ENCODE peak calls at places on chromosome 11, in eight cellular contexts. E is HAP-1, X is PC-3, A is heart right ventricle, C is small intestine, O is lung, G is mesendoderm, P is spleen. N is an unnamed sample.
A peak's percentile ranks its signal among the peaks of the same experiment; 100 is the strongest.

GRCh38 chr11:130606781-130607511 is 158.5 kb downstream of the ADAMTS15 start:
- DNase-seq in E (no peak), X (peak; percentile 49), A (peak; percentile 53), C (no peak), O (no peak), G (no peak), P (no peak), N (peak; percentile 71)

GRCh38 chr11:115407496-115407895 is 96.7 kb downstream of the CADM1 start:
- DNase-seq in E (no peak), X (no peak), A (no peak), C (no peak), O (no peak), G (no peak), P (no peak), N (no peak)

GRCh38 chr11:70530629-70531185 is 132.4 kb downstream of the CTTN start:
- DNase-seq in E (no peak), X (no peak), A (no peak), C (no peak), O (no peak), G (no peak), P (peak; percentile 17), N (no peak)

GRCh38 chr11:74086242-74086884 is 77.5 kb upstream of the UCP3 start:
- DNase-seq in E (no peak), X (no peak), A (no peak), C (no peak), O (no peak), G (no peak), P (no peak), N (no peak)

GRCh38 chr11:120339394-120339890 is 3.2 kb downstream of the ARHGEF12 start:
- DNase-seq in E (peak; percentile 43), X (peak; percentile 44), A (peak; percentile 23), C (peak; percentile 57), O (no peak), G (peak; percentile 40), P (no peak), N (no peak)

GRCh38 chr11:86790867-86791849 is 9.2 kb upstream of the PRSS23 start:
- DNase-seq in E (no peak), X (peak; percentile 6), A (no peak), C (no peak), O (no peak), G (no peak), P (no peak), N (no peak)

GRCh38 chr11:21225860-21226259 is 556.5 kb downstream of the NELL1 start:
- DNase-seq in E (no peak), X (no peak), A (no peak), C (no peak), O (no peak), G (no peak), P (no peak), N (no peak)

GRCh38 chr11:35346472-35347136 is 72.8 kb downstream of the SLC1A2 start:
- DNase-seq in E (no peak), X (no peak), A (no peak), C (no peak), O (no peak), G (no peak), P (no peak), N (no peak)

GRCh38 chr11:26522912-26523610 is 49.0 kb downstream of the MUC15 start:
- DNase-seq in E (peak; percentile 55), X (peak; percentile 45), A (no peak), C (peak; percentile 11), O (no peak), G (peak; percentile 90), P (no peak), N (no peak)

GRCh38 chr11:83827520-83827919 is 541.4 kb upstream of the CCDC90B start:
- DNase-seq in E (no peak), X (no peak), A (no peak), C (no peak), O (no peak), G (no peak), P (no peak), N (no peak)

GRCh38 chr11:27705873-27706820 is 5.9 kb upstream of the BDNF start:
- DNase-seq in E (peak; percentile 50), X (peak; percentile 43), A (no peak), C (no peak), O (no peak), G (peak; percentile 49), P (no peak), N (no peak)

GRCh38 chr11:12921580-12922157 is 87.4 kb upstream of the RASSF10 start:
- DNase-seq in E (no peak), X (no peak), A (no peak), C (no peak), O (no peak), G (no peak), P (no peak), N (no peak)

GRCh38 chr11:1271927-1272326 is 37.5 kb downstream of the TOLLIP start:
- DNase-seq in E (no peak), X (no peak), A (no peak), C (no peak), O (no peak), G (no peak), P (peak; percentile 68), N (peak; percentile 34)

GRCh38 chr11:120378474-120378873 is 42.3 kb downstream of the ARHGEF12 start:
- DNase-seq in E (no peak), X (no peak), A (no peak), C (no peak), O (no peak), G (no peak), P (no peak), N (no peak)

GRCh38 chr11:46675288-46675851 is 25.0 kb downstream of the ARHGAP1 start:
- DNase-seq in E (no peak), X (peak; percentile 72), A (peak; percentile 53), C (peak; percentile 65), O (peak; percentile 50), G (peak; percentile 65), P (peak; percentile 68), N (peak; percentile 86)

GRCh38 chr11:16402654-16403447 is 46.5 kb upstream of the SOX6 start:
- DNase-seq in E (peak; percentile 72), X (no peak), A (no peak), C (no peak), O (no peak), G (peak; percentile 70), P (no peak), N (no peak)

GRCh38 chr11:116226731-116227130 is 546.1 kb downstream of the BUD13 start:
- DNase-seq in E (no peak), X (no peak), A (no peak), C (no peak), O (no peak), G (peak; percentile 40), P (peak; percentile 45), N (no peak)

DNA sequence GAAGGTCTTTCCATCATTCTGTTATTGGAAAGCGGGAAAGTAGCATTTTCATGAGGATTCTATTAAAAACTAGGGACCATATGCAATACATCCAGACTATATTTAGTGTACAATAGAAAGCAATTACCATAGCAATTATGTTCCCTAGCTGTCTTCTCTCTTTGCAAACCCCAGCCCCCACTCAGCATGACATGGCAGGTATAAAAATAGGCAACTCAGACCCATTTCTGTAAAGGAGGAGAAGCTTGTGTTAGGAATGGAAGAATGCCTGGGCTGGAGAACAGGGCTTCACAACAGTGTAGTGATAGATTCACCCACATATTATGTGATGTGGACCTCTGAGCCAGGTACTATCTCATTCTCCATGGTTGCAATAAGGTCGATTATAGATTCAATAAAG is 12.4 kb downstream of the OR51B6 start:
- DNase-seq in E (no peak), X (no peak), A (no peak), C (no peak), O (no peak), G (no peak), P (no peak), N (no peak)
- H3K4me1 ChIP-seq in E (no peaks in the 10 kb centered on the region), X (no peaks in the 10 kb centered on the region), A (peaks cover 5% of the 10 kb centered on the region), C (no peaks in the 10 kb centered on the region), O (peaks cover 4% of the 10 kb centered on the region), G (no peaks in the 10 kb centered on the region), P (no peaks in the 10 kb centered on the region), N (no peaks in the 10 kb centered on the region)

DNA sequence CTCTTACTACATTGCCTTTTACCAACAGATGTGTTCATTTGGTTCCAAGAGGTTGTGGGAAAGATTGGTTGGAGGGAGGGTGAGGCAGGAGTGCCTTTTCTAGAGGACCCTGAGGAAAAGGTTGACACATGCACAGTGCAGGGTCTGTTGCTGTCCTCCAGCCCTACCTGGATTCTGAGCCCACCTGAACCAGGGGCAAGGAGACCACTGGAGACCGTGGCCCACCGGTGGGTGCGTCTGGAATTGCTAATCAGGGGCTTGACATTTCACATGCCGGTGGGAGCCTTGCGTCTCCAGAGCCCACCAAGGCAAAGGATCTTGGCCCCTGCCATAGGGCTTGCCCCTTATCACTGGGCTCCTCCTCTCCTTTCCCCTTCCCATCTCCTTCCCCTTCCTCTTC is 80.4 kb upstream of the ZBED5 start:
- DNase-seq in E (no peak), X (no peak), A (no peak), C (no peak), O (peak; percentile 18), G (no peak), P (no peak), N (no peak)
- H3K4me1 ChIP-seq in E (peaks cover 14% of the 10 kb centered on the region), X (peaks cover 11% of the 10 kb centered on the region), A (no peaks in the 10 kb centered on the region), C (peaks cover 3% of the 10 kb centered on the region), O (no peaks in the 10 kb centered on the region), G (no peaks in the 10 kb centered on the region), P (peaks cover 16% of the 10 kb centered on the region), N (peaks cover 9% of the 10 kb centered on the region)

DNA sequence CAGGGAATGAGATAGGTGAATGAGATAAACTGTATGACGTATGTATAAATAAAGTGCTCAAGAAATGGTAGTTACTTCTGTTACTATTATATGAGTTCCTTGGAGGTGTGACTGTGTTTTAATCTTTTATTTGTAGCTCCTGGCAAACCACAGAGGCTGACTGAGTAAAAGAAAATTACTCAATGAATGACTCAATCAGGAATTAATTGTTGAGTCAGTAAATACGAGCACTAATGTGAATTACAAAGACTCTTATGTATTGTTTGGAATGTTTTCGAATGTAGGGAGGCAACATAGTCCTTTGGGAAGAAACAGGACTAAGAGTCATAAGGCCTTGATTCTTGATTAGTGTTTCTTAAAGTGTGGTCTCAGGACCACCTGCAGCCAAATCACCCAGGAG is 51.1 kb upstream of the BLID start:
- DNase-seq in E (no peak), X (peak; percentile 90), A (no peak), C (no peak), O (no peak), G (no peak), P (no peak), N (no peak)
- H3K4me1 ChIP-seq in E (peaks cover 4% of the 10 kb centered on the region), X (peaks cover 91% of the 10 kb centered on the region), A (no peaks in the 10 kb centered on the region), C (no peaks in the 10 kb centered on the region), O (peaks cover 3% of the 10 kb centered on the region), G (no peaks in the 10 kb centered on the region), P (no peaks in the 10 kb centered on the region), N (no peaks in the 10 kb centered on the region)

GRCh38 chr11:118917488-118918127 is 8.1 kb downstream of the BCL9L start:
- DNase-seq in E (no peak), X (peak; percentile 52), A (no peak), C (peak; percentile 97), O (peak; percentile 65), G (peak; percentile 48), P (peak; percentile 85), N (peak; percentile 88)

GRCh38 chr11:118915396-118915795 is 10.3 kb downstream of the BCL9L start:
- DNase-seq in E (no peak), X (no peak), A (no peak), C (no peak), O (no peak), G (no peak), P (no peak), N (no peak)

GRCh38 chr11:118915941-118916841 is 9.5 kb downstream of the BCL9L start:
- DNase-seq in E (no peak), X (no peak), A (no peak), C (no peak), O (no peak), G (no peak), P (no peak), N (peak; percentile 32)

GRCh38 chr11:118918128-118918685 is 7.5 kb downstream of the BCL9L start:
- DNase-seq in E (peak; percentile 59), X (peak; percentile 92), A (peak; percentile 75), C (peak; percentile 98), O (peak; percentile 76), G (peak; percentile 98), P (peak; percentile 80), N (peak; percentile 94)

GRCh38 chr11:118916842-118917388 is 8.8 kb downstream of the BCL9L start:
- DNase-seq in E (peak; percentile 52), X (peak; percentile 94), A (peak; percentile 70), C (no peak), O (no peak), G (peak; percentile 99), P (no peak), N (peak; percentile 86)
- H3K4me1 ChIP-seq in E (peaks cover 46% of the 10 kb centered on the region), X (peaks cover 98% of the 10 kb centered on the region), A (peaks cover 97% of the 10 kb centered on the region), C (peaks cover 36% of the 10 kb centered on the region), O (peaks cover 20% of the 10 kb centered on the region), G (peaks cover 73% of the 10 kb centered on the region), P (peaks cover 100% of the 10 kb centered on the region), N (peaks cover 97% of the 10 kb centered on the region)

N was measured in psoas muscle.